ENCODE peak calls at places on chromosome 22, in eight cellular contexts. H, C, X, L, E, Z, S and O are unnamed samples.

GRCh38 chr22:21673534-21674321 is 7.9 kb downstream of the PPIL2 start:
- DNase-seq in H (no peak), C (no peak), X (no peak), L (no peak), E (no peak), Z (no peak), S (no peak), O (no peak)

GRCh38 chr22:17569971-17570511 is 6.7 kb downstream of the SLC25A18 start:
- DNase-seq in H (peak), C (peak), X (no peak), L (peak), E (peak), Z (no peak), S (no peak), O (no peak)

GRCh38 chr22:48663297-48663696 is 1164.4 kb downstream of the BRD1 start:
- DNase-seq in H (peak), C (peak), X (no peak), L (no peak), E (no peak), Z (no peak), S (no peak), O (no peak)

GRCh38 chr22:23305922-23306374 is 125.6 kb downstream of the BCR start:
- DNase-seq in H (peak), C (peak), X (no peak), L (peak), E (peak), Z (no peak), S (no peak), O (peak)

GRCh38 chr22:46803031-46803880 is 40.8 kb downstream of the TBC1D22A start:
- DNase-seq in H (peak), C (no peak), X (peak), L (no peak), E (peak), Z (peak), S (no peak), O (no peak)

GRCh38 chr22:35728639-35729308 is 11.1 kb downstream of the APOL5 start:
- DNase-seq in H (no peak), C (no peak), X (peak), L (no peak), E (no peak), Z (no peak), S (no peak), O (no peak)

GRCh38 chr22:38649841-38650522 is 6.2 kb downstream of the FAM227A start:
- DNase-seq in H (no peak), C (no peak), X (no peak), L (no peak), E (no peak), Z (no peak), S (no peak), O (no peak)

GRCh38 chr22:49340406-49340805 is 487.3 kb downstream of the BRD1 start:
- DNase-seq in H (no peak), C (no peak), X (no peak), L (no peak), E (no peak), Z (no peak), S (no peak), O (peak)

GRCh38 chr22:20546541-20546950 is 39.1 kb downstream of the MED15 start:
- DNase-seq in H (no peak), C (no peak), X (no peak), L (no peak), E (no peak), Z (no peak), S (no peak), O (peak)

GRCh38 chr22:24169439-24170058 is 11.7 kb upstream of the SUSD2 start:
- DNase-seq in H (no peak), C (no peak), X (no peak), L (no peak), E (no peak), Z (no peak), S (no peak), O (no peak)

GRCh38 chr22:46942816-46943783 is 180.7 kb downstream of the TBC1D22A start:
- DNase-seq in H (peak), C (peak), X (no peak), L (no peak), E (no peak), Z (no peak), S (no peak), O (no peak)

GRCh38 chr22:41508770-41509170 is 35.5 kb downstream of the POLR3H start:
- DNase-seq in H (no peak), C (peak), X (no peak), L (no peak), E (no peak), Z (no peak), S (no peak), O (no peak)
- TF ChIP-seq CTCF in H (no peak), C (peak), X (no peak), L (peak), E (peak), Z (no peak), S (no peak), O (peak)

GRCh38 chr22:26174280-26174679 is 5.0 kb downstream of the SEZ6L start:
- DNase-seq in H (no peak), C (peak), X (no peak), L (no peak), E (no peak), Z (no peak), S (no peak), O (no peak)

GRCh38 chr22:26169312-26170111 is at the start of gene SEZ6L:
- DNase-seq in H (no peak), C (no peak), X (no peak), L (no peak), E (no peak), Z (peak), S (no peak), O (no peak)

GRCh38 chr22:26170795-26171194 is 1.5 kb downstream of the SEZ6L start:
- DNase-seq in H (no peak), C (no peak), X (no peak), L (no peak), E (no peak), Z (no peak), S (no peak), O (no peak)

GRCh38 chr22:26170112-26170492 is 840 bp downstream of the SEZ6L start:
- DNase-seq in H (no peak), C (no peak), X (no peak), L (no peak), E (no peak), Z (no peak), S (no peak), O (no peak)

GRCh38 chr22:26172389-26172990 is 3.2 kb downstream of the SEZ6L start:
- DNase-seq in H (peak), C (peak), X (peak), L (peak), E (peak), Z (no peak), S (no peak), O (no peak)
- TF ChIP-seq CTCF in H (peak), C (peak), X (peak), L (peak), E (peak), Z (no peak), S (peak), O (peak)

GRCh38 chr22:27747396-27748256 is 53.9 kb downstream of the MN1 start:
- DNase-seq in H (peak), C (no peak), X (no peak), L (no peak), E (no peak), Z (no peak), S (no peak), O (no peak)
- TF ChIP-seq CTCF in H (peak), C (peak), X (no peak), L (peak), E (peak), Z (no peak), S (no peak), O (peak)

GRCh38 chr22:37551981-37552380 is 8.3 kb upstream of the CDC42EP1 start:
- DNase-seq in H (no peak), C (peak), X (no peak), L (no peak), E (no peak), Z (no peak), S (no peak), O (no peak)

GRCh38 chr22:37546436-37547248 is 13.6 kb upstream of the CDC42EP1 start:
- DNase-seq in H (peak), C (peak), X (peak), L (peak), E (peak), Z (no peak), S (no peak), O (no peak)

GRCh38 chr22:37552560-37553163 is 7.6 kb upstream of the CDC42EP1 start:
- DNase-seq in H (peak), C (peak), X (no peak), L (no peak), E (no peak), Z (no peak), S (no peak), O (no peak)

GRCh38 chr22:37547249-37547741 is 13.0 kb upstream of the CDC42EP1 start:
- DNase-seq in H (no peak), C (peak), X (no peak), L (no peak), E (peak), Z (no peak), S (no peak), O (no peak)

DNA sequence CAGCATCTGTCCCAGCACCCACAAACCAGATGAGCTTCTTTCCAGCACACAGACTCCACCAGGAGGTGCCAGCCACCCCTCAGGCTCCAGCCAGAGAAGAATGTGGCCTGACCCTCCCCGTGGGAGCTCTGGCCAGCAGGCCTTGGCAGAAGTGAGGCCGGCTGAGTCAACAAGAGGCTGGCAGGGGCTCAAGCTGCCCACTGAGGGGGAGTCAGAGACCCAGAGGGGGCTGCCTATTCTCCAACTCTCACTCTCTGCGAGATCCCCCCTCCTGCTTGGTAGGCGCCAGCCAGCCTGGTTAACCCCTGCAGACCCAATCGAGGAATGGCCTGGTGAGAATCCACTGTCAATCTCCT is 10.6 kb upstream of the CDC42EP1 start:
- DNase-seq in H (peak), C (peak), X (peak), L (peak), E (peak), Z (no peak), S (no peak), O (no peak)
- TF ChIP-seq CTCF in H (peak), C (peak), X (peak), L (peak), E (peak), Z (no peak), S (no peak), O (peak)

DNA sequence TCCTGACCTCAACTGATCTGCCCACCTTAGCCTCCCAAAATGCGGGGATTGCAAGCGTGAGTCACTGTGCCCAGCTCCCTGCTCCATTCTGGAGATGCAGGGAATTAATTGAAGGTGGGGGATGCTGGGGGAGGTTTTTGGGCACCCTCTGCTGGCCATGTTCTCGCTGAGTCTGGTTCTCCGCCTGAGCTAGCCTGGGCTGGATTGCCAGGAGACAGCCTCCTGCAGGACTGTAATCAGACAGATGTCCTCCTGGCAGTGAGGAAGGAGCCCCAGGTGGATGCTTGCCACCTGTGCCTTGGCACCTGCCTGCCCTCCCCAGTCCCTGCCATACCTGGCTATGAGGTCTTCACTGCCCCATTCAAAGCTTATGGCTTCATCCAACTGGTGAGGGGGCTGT is 5.4 kb downstream of the MTFP1 start:
- DNase-seq in H (no peak), C (no peak), X (no peak), L (no peak), E (no peak), Z (no peak), S (no peak), O (peak)
- TF ChIP-seq CTCF in H (no peak), C (no peak), X (no peak), L (peak), E (peak), Z (no peak), S (no peak), O (no peak)

GRCh38 chr22:29998627-29999026 is 81.6 kb upstream of the HORMAD2 start:
- DNase-seq in H (peak), C (no peak), X (no peak), L (no peak), E (peak), Z (no peak), S (no peak), O (no peak)
- TF ChIP-seq CTCF in H (peak), C (peak), X (no peak), L (peak), E (peak), Z (no peak), S (no peak), O (no peak)

DNA sequence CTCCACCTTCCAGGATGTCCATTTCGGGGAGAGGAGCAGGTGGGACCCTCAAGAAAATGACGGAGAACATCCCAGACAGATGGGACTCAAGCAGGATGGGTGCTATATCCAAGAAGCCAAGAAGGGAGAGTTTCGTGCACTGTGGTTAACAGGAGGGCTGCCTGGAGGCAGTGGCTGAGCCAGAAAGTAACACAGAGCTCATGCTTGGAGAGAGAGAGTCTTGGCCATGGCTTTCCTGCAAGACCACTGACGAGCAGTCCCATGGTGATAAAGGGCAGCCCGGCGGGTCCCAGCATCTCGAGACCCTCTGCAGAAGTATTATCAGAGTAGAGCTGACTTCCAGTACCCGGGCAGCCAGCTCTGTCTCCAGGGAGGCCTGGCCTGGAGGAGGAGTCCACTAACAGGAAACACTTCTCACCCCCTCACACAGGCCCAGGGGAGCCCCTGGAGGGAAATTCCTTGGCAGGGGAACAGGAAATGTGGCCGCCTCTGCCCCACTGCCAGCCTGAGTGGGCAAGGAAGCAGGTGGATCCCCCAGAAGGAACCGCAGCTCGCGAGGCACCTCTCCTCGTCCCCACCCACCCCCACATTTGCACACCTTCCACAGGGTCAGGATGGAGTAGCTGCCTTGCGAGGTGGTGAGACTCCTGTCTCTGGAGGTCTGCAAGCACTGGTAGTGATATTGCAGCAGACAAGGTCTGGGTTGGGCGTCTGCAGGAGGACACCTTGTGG is 32.2 kb downstream of the CYTH4 start:
- DNase-seq in H (no peak), C (no peak), X (no peak), L (no peak), E (no peak), Z (peak), S (no peak), O (no peak)
- TF ChIP-seq CTCF in H (no peak), C (no peak), X (no peak), L (no peak), E (no peak), Z (no peak), S (no peak), O (no peak)